ENCODE peak calls at places on chromosomes 3 and 15, in nine cellular contexts. S, W, C, O, L, T, G, R and P are unnamed samples.

GRCh38 chr15:78072080-78072892 is 5.2 kb downstream of the TBC1D2B start:
- DNase-seq in S (no peak), W (peak; percentile 81), C (no peak), O (no peak), L (no peak), T (no peak), G (no peak), R (peak; percentile 56), P (peak; percentile 64)

GRCh38 chr3:23944861-23945652 is at the start of gene NR1D2:
- DNase-seq in S (no peak), W (peak; percentile 93), C (peak; percentile 90), O (peak; percentile 88), L (peak; percentile 93), T (peak; percentile 74), G (peak; percentile 80), R (peak; percentile 59), P (peak; percentile 87)

GRCh38 chr3:87771338-87772059 is 287.3 kb downstream of the CGGBP1 start:
- DNase-seq in S (peak; percentile 8), W (peak; percentile 56), C (no peak), O (no peak), L (no peak), T (no peak), G (peak; percentile 52), R (peak; percentile 35), P (no peak)

GRCh38 chr3:4819761-4820160 is 159.5 kb upstream of the BHLHE40 start:
- DNase-seq in S (no peak), W (no peak), C (no peak), O (no peak), L (no peak), T (no peak), G (no peak), R (no peak), P (no peak)

GRCh38 chr15:63013052-63013808 is 29.3 kb upstream of the TPM1 start:
- DNase-seq in S (no peak), W (no peak), C (no peak), O (no peak), L (no peak), T (no peak), G (no peak), R (no peak), P (no peak)

GRCh38 chr15:67504796-67505195 is 16.1 kb upstream of the C15orf61 start:
- DNase-seq in S (no peak), W (no peak), C (no peak), O (no peak), L (no peak), T (no peak), G (no peak), R (no peak), P (no peak)

GRCh38 chr15:81880314-81880713 is 165.5 kb downstream of the MEX3B start:
- DNase-seq in S (peak; percentile 8), W (no peak), C (no peak), O (no peak), L (no peak), T (no peak), G (no peak), R (no peak), P (no peak)

GRCh38 chr3:13019706-13020105 is 53.5 kb downstream of the IQSEC1 start:
- DNase-seq in S (no peak), W (peak; percentile 68), C (no peak), O (no peak), L (no peak), T (no peak), G (no peak), R (no peak), P (no peak)

GRCh38 chr15:89091667-89092220 is 3.5 kb downstream of the ABHD2 start:
- DNase-seq in S (no peak), W (no peak), C (no peak), O (no peak), L (no peak), T (no peak), G (no peak), R (no peak), P (no peak)

GRCh38 chr15:62506217-62506805 is 341.2 kb upstream of the C2CD4B start:
- DNase-seq in S (no peak), W (no peak), C (no peak), O (no peak), L (no peak), T (peak; percentile 57), G (no peak), R (peak; percentile 78), P (no peak)

GRCh38 chr15:92454525-92455105 is 60.9 kb downstream of the ST8SIA2 start:
- DNase-seq in S (no peak), W (no peak), C (no peak), O (no peak), L (no peak), T (no peak), G (no peak), R (no peak), P (no peak)

GRCh38 chr3:45034612-45035252 is 8.6 kb downstream of the CLEC3B start:
- DNase-seq in S (no peak), W (peak; percentile 82), C (peak; percentile 85), O (peak; percentile 43), L (no peak), T (no peak), G (no peak), R (no peak), P (no peak)

GRCh38 chr3:37996785-37997301 is 6.3 kb downstream of the VILL start:
- DNase-seq in S (peak; percentile 74), W (peak; percentile 87), C (no peak), O (peak; percentile 87), L (peak; percentile 69), T (peak; percentile 90), G (peak; percentile 95), R (peak; percentile 80), P (peak; percentile 63)

GRCh38 chr3:42509111-42509510 is 6.7 kb downstream of the VIPR1 start:
- DNase-seq in S (no peak), W (peak; percentile 27), C (no peak), O (no peak), L (no peak), T (no peak), G (no peak), R (no peak), P (no peak)

DNA sequence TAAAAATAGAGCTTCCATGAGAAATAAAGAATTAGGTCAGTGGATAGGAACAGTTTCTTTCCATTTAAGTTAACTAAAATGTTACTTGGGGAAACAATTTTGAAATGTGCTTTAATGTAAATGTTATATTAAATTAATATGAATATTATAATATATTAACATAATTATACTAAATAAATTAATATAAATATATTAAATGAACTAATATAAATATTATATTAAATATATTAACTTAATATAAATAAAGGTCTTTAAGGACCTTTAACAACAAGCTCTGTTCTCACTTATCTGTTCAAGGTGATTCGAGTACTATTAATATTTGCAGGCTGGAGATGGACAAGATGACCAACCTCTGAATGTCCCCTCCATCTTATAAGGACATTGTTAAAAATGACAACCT is 100.6 kb downstream of the MAGI1 start:
- DNase-seq in S (no peak), W (no peak), C (no peak), O (no peak), L (no peak), T (no peak), G (no peak), R (no peak), P (no peak)
- TF ChIP-seq POLR2A in S (no peak), W (no peak), C (no peak), O (no peak), L (no peak), T (no peak), G (no peak), R (no peak), P (no peak)

GRCh38 chr15:34160735-34161134 is 49.2 kb downstream of the KATNBL1 start:
- DNase-seq in S (no peak), W (no peak), C (no peak), O (no peak), L (no peak), T (no peak), G (peak; percentile 54), R (peak; percentile 3), P (no peak)

GRCh38 chr15:34155859-34156258 is 54.0 kb downstream of the PGBD4 start:
- DNase-seq in S (no peak), W (no peak), C (no peak), O (no peak), L (no peak), T (no peak), G (no peak), R (no peak), P (no peak)

GRCh38 chr15:34158355-34158754 is 51.5 kb downstream of the KATNBL1 start:
- DNase-seq in S (no peak), W (no peak), C (no peak), O (no peak), L (no peak), T (no peak), G (no peak), R (peak; percentile 63), P (no peak)

DNA sequence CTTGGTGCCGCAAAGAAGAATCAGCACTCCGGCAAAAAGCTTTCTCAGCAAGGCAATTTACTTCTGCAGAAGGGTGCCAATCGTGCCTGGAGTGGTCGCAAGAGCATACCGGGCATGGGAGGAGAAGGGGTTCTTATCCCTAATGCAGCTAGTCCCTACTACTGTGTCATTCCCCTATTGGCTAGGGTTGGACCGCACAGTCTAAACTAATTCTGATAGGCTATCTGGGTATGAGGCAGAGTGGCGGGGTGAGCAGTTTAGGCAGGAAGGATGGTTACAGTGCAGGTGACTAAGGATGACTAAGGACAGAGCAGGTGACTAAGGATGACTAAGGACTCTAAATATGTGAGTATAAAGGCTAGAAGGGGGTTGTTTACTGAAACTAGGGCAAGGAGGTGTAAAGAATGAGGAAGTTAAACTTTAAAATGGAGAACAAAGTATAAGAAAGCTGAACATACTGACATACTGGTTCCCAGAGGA is 52.9 kb downstream of the PGBD4 start:
- DNase-seq in S (no peak), W (no peak), C (no peak), O (no peak), L (no peak), T (peak; percentile 40), G (no peak), R (no peak), P (no peak)
- TF ChIP-seq EP300 in S (no peak), W (no peak), C (no peak), O (no peak), L (no peak), T (no peak), G (no peak), R (no peak), P (no peak)

DNA sequence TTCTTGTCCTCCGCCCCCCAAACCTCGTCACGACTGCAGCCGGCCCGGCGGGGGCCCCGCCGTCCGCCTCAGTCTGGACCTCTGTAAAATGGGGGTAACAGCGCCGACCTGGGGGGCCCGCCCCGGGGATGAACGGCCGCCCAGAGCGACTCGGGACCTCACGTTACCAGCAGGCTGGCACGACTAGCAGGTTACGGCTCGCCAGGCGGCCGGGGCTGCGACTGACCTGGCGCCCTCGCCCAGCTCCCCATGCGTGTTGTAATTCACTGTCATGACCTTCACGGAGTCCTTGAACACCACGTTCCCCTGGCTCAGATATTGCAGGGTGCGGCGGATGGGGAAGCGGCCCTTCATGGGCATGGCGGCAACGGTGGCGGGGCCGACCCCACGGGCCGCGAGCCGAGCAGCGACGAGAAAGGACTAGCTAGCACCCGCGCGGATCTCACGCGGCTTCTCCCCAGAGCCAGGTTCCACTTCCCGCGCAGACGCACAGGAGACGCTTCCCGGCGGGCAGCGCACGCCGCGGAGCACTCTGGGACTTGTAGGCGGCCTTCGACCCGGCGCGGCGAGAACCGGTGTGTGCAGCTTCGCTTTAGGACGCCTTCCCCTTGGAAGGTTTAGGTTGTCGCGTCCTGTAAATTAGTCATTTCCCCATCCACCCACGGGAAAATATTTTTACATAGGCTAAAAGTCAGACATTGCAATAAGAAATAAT is at the start of gene MRPS25:
- DNase-seq in S (peak; percentile 64), W (peak; percentile 95), C (peak; percentile 92), O (peak; percentile 92), L (peak; percentile 95), T (peak; percentile 93), G (peak; percentile 86), R (peak; percentile 83), P (peak; percentile 88)
- TF ChIP-seq POLR2A in S (peak; percentile 100), W (peak; percentile 64), C (no peak), O (no peak), L (peak; percentile 99), T (peak; percentile 98), G (peak; percentile 94), R (peak; percentile 95), P (peak; percentile 73)

GRCh38 chr3:112132975-112133448 is at the start of gene GCSAM:
- DNase-seq in S (peak; percentile 100), W (peak; percentile 70), C (no peak), O (no peak), L (no peak), T (no peak), G (no peak), R (no peak), P (no peak)
- TF ChIP-seq EP300 in S (peak; percentile 62), W (no peak), C (no peak), O (no peak), L (no peak), T (no peak), G (no peak), R (no peak), P (no peak)